ENCODE peak calls at places on chromosomes 11 and 22, in six cellular contexts. A, Z, O, Y, G and W are unnamed samples.

GRCh38 chr11:72578051-72578450 is 96.2 kb downstream of the PDE2A start:
- DNase-seq in O (no peak), Z (no peak), G (no peak), A (no peak), Y (no peak), W (no peak)

GRCh38 chr22:44274918-44275665 is 37.7 kb downstream of the SHISAL1 start:
- DNase-seq in A (no peak), Y (no peak), G (no peak), O (no peak), Z (no peak), W (no peak)

GRCh38 chr11:80598905-80599304 is 1158.1 kb upstream of the TENM4 start:
- DNase-seq in G (no peak), Z (no peak), O (no peak), Y (no peak), A (no peak), W (no peak)

GRCh38 chr11:132028380-132029240 is 658.2 kb downstream of the NTM start:
- DNase-seq in Z (no peak), O (no peak), Y (no peak), G (no peak), A (peak), W (no peak)

GRCh38 chr11:70836071-70836470 is 416.3 kb downstream of the SHANK2 start:
- DNase-seq in G (no peak), A (no peak), Z (no peak), Y (no peak), O (no peak), W (no peak)

GRCh38 chr22:37982938-37983859 is 1.2 kb downstream of the SOX10 start:
- DNase-seq in Y (no peak), O (no peak), Z (no peak), A (no peak), G (no peak), W (no peak)

GRCh38 chr11:10413268-10413667 is 41.8 kb upstream of the AMPD3 start:
- DNase-seq in A (no peak), Z (no peak), G (no peak), Y (no peak), O (no peak), W (no peak)

GRCh38 chr22:33922268-33922667 is 2.0 kb upstream of the LARGE1 start:
- DNase-seq in O (peak), Y (no peak), Z (no peak), G (no peak), A (peak), W (no peak)